ENCODE peak calls at places on chromosomes 4 and X, in seven cellular contexts. One of them, this sample, is unnamed.

GRCh38 chrX:13432376-13432775 is 112.5 kb upstream of the ATXN3L start:
- DNase-seq in HFF-Myc: peak
- DNase-seq in psoas muscle: no peak
- DNase-seq in Caco-2: no peak
- DNase-seq in BJ: peak
- DNase-seq in AG04450: peak
- DNase-seq in H9: no peak
- DNase-seq in this sample: no peak

GRCh38 chr4:144787365-144788263 is 141.7 kb downstream of the HHIP start:
- DNase-seq in HFF-Myc: peak
- DNase-seq in psoas muscle: no peak
- DNase-seq in Caco-2: no peak
- DNase-seq in BJ: no peak
- DNase-seq in AG04450: peak
- DNase-seq in H9: no peak
- DNase-seq in this sample: no peak

GRCh38 chrX:110992611-110993010 is 103.4 kb upstream of the PAK3 start:
- DNase-seq in HFF-Myc: no peak
- DNase-seq in psoas muscle: no peak
- DNase-seq in Caco-2: peak
- DNase-seq in BJ: no peak
- DNase-seq in AG04450: no peak
- DNase-seq in H9: peak
- DNase-seq in this sample: peak

GRCh38 chr4:23070848-23071570 is 378.3 kb downstream of the GBA3 start:
- DNase-seq in HFF-Myc: no peak
- DNase-seq in psoas muscle: no peak
- DNase-seq in Caco-2: no peak
- DNase-seq in BJ: no peak
- DNase-seq in AG04450: no peak
- DNase-seq in H9: no peak
- DNase-seq in this sample: no peak

GRCh38 chr4:123417813-123418212 is 21.2 kb downstream of the SPRY1 start:
- DNase-seq in HFF-Myc: no peak
- DNase-seq in psoas muscle: no peak
- DNase-seq in Caco-2: no peak
- DNase-seq in BJ: no peak
- DNase-seq in AG04450: no peak
- DNase-seq in H9: no peak
- DNase-seq in this sample: no peak

GRCh38 chr4:111979921-111980320 is 165.3 kb upstream of the FAM241A start:
- DNase-seq in HFF-Myc: no peak
- DNase-seq in psoas muscle: no peak
- DNase-seq in Caco-2: no peak
- DNase-seq in BJ: no peak
- DNase-seq in AG04450: no peak
- DNase-seq in H9: no peak
- DNase-seq in this sample: no peak

GRCh38 chr4:88382621-88383020 is 4.0 kb downstream of the HERC6 start:
- DNase-seq in HFF-Myc: no peak
- DNase-seq in psoas muscle: no peak
- DNase-seq in Caco-2: no peak
- DNase-seq in BJ: no peak
- DNase-seq in AG04450: no peak
- DNase-seq in H9: no peak
- DNase-seq in this sample: no peak

GRCh38 chr4:145012841-145013240 is 85.2 kb downstream of the ANAPC10 start:
- DNase-seq in HFF-Myc: peak
- DNase-seq in psoas muscle: no peak
- DNase-seq in Caco-2: no peak
- DNase-seq in BJ: no peak
- DNase-seq in AG04450: no peak
- DNase-seq in H9: no peak
- DNase-seq in this sample: no peak

GRCh38 chr4:55866290-55866907 is 13.0 kb downstream of the EXOC1 start:
- DNase-seq in HFF-Myc: peak
- DNase-seq in psoas muscle: no peak
- DNase-seq in Caco-2: no peak
- DNase-seq in BJ: peak
- DNase-seq in AG04450: peak
- DNase-seq in H9: no peak
- DNase-seq in this sample: no peak

GRCh38 chr4:25144870-25145481 is 15.3 kb downstream of the SEPSECS start:
- DNase-seq in HFF-Myc: no peak
- DNase-seq in psoas muscle: no peak
- DNase-seq in Caco-2: no peak
- DNase-seq in BJ: no peak
- DNase-seq in AG04450: no peak
- DNase-seq in H9: no peak
- DNase-seq in this sample: no peak

GRCh38 chr4:1285790-1286553 is 3.7 kb upstream of the MAEA start:
- DNase-seq in HFF-Myc: no peak
- DNase-seq in psoas muscle: no peak
- DNase-seq in Caco-2: no peak
- DNase-seq in BJ: no peak
- DNase-seq in AG04450: no peak
- DNase-seq in H9: peak
- DNase-seq in this sample: peak

GRCh38 chr4:26786916-26787315 is 73.7 kb upstream of the STIM2 start:
- DNase-seq in HFF-Myc: no peak
- DNase-seq in psoas muscle: no peak
- DNase-seq in Caco-2: no peak
- DNase-seq in BJ: no peak
- DNase-seq in AG04450: no peak
- DNase-seq in H9: no peak
- DNase-seq in this sample: no peak

GRCh38 chr4:185470503-185471195 is 884 bp downstream of the CCDC110 start:
- DNase-seq in HFF-Myc: no peak
- DNase-seq in psoas muscle: peak
- DNase-seq in Caco-2: peak
- DNase-seq in BJ: no peak
- DNase-seq in AG04450: no peak
- DNase-seq in H9: peak
- DNase-seq in this sample: no peak

DNA sequence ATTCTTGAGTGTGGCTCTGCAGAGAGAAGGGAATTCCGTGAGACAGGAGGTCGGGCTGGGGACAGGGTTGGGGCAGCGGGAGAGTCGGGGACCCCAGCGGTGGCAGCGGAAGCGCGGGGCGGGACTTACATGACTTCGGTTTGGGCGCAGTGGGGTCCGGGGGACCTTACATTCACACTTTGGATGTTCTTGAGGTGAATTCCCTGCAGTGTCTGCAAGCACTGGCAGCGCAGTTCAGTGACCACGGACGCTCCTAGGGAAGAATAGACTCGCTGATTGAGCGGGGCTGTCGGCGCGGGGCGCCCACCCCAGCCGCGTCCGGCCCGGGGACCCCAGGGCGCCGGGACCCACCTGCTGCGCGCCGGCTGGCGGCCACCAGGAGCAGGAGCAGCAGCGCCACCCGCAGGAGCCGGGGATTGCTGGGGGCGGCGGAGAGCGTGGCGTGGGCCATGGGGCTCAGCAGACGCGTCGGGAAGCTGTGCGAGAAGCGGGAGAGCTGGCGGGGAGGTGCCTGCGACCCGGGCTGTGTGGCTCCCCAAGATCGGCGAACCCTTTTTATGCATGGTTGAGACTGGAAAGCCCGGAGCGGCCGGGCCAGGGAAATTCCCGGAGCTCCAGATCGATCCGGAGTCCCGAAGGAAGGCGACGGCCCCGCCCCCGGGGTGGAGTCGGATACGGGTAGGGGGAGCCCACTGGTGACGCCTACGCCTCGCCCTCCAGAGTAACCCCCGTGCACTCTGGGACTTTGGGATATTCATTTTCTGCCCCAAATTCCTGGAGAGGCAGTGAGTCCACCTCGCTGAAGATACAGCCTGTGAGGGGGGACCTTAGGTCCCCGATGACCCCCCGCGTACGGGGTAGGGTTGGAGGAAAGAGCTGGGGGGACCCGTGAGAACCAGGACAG is at the start of gene CXCL3:
- DNase-seq in HFF-Myc: no peak
- DNase-seq in psoas muscle: peak
- DNase-seq in Caco-2: peak
- DNase-seq in BJ: no peak
- DNase-seq in AG04450: no peak
- DNase-seq in H9: peak
- DNase-seq in this sample: peak
- TF ChIP-seq CTCF in HFF-Myc: peak
- TF ChIP-seq CTCF in psoas muscle: peak
- TF ChIP-seq CTCF in Caco-2: no peak
- TF ChIP-seq CTCF in BJ: peak
- TF ChIP-seq CTCF in AG04450: peak
- TF ChIP-seq CTCF in H9: peak
- TF ChIP-seq CTCF in this sample: no peak

GRCh38 chrX:122777766-122778165 is 406.3 kb upstream of the GRIA3 start:
- DNase-seq in HFF-Myc: no peak
- DNase-seq in psoas muscle: no peak
- DNase-seq in Caco-2: no peak
- DNase-seq in BJ: no peak
- DNase-seq in AG04450: no peak
- DNase-seq in H9: no peak
- DNase-seq in this sample: no peak
- TF ChIP-seq CTCF in HFF-Myc: no peak
- TF ChIP-seq CTCF in psoas muscle: no peak
- TF ChIP-seq CTCF in Caco-2: no peak
- TF ChIP-seq CTCF in BJ: no peak
- TF ChIP-seq CTCF in AG04450: no peak
- TF ChIP-seq CTCF in H9: peak
- TF ChIP-seq CTCF in this sample: peak

DNA sequence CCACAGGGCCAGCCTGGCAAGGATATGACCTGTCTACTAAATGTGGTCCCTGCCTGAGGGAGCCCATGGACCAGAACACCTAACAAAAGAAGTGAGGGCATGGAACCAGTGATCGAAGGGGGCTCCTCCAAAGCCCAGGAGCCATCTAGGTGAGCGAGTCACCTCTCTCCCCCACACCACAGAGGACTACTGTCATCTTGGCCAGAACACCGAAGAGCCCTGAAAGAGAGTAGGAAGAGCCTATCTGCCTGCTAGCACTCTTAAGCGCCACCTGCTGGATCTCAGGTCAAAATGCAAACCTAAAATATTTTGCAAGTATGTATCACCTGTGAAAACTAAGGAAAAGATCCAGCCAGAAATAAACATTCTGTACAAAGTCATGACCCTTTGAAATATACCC is 137.9 kb upstream of the ZXDB start:
- DNase-seq in HFF-Myc: no peak
- DNase-seq in psoas muscle: no peak
- DNase-seq in Caco-2: no peak
- DNase-seq in BJ: no peak
- DNase-seq in AG04450: no peak
- DNase-seq in H9: peak
- DNase-seq in this sample: peak
- TF ChIP-seq CTCF in HFF-Myc: peak
- TF ChIP-seq CTCF in psoas muscle: peak
- TF ChIP-seq CTCF in Caco-2: peak
- TF ChIP-seq CTCF in BJ: peak
- TF ChIP-seq CTCF in AG04450: peak
- TF ChIP-seq CTCF in H9: peak
- TF ChIP-seq CTCF in this sample: peak

DNA sequence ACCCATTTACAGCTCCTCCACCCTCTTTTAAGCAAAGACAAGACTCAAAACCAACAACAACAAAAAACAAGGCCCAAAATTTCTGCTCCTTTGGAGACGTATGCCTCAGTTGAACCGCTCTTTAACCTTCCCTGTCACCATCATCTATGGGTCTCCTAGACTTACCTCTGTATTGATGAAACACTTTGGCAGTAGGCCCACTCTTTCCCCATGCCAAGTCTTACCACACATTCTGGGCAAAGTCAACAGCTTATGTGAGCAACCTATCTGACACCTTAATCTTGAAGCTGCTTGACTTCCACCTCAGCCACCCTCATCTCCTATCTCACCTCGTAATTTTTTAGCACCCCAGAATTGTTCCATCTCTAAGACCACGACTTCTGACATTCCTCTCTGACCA is 99.7 kb upstream of the CXorf66 start:
- DNase-seq in HFF-Myc: no peak
- DNase-seq in psoas muscle: no peak
- DNase-seq in Caco-2: no peak
- DNase-seq in BJ: no peak
- DNase-seq in AG04450: no peak
- DNase-seq in H9: no peak
- DNase-seq in this sample: no peak
- TF ChIP-seq CTCF in HFF-Myc: no peak
- TF ChIP-seq CTCF in psoas muscle: no peak
- TF ChIP-seq CTCF in Caco-2: no peak
- TF ChIP-seq CTCF in BJ: no peak
- TF ChIP-seq CTCF in AG04450: no peak
- TF ChIP-seq CTCF in H9: no peak
- TF ChIP-seq CTCF in this sample: no peak

DNA sequence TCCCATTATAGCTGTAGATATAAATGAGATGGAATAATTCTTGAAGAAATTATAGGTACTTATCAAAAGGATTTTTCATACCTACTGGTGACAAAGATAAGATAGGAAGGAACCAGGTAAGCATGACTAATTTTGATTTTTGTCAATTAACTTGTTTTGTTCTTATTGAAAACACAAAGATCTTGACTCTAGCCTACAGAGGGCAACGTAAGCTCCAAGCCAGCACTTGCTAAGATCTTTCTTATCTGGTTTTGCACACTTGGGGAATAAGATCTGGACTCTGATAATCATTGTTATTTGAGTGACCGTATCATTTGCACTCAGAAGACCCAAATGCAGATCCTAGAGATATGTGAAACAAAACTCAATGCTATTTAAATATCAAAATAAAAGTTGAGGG is 223.4 kb downstream of the VEGFC start:
- DNase-seq in HFF-Myc: no peak
- DNase-seq in psoas muscle: no peak
- DNase-seq in Caco-2: no peak
- DNase-seq in BJ: no peak
- DNase-seq in AG04450: no peak
- DNase-seq in H9: no peak
- DNase-seq in this sample: no peak
- TF ChIP-seq CTCF in HFF-Myc: no peak
- TF ChIP-seq CTCF in psoas muscle: no peak
- TF ChIP-seq CTCF in Caco-2: no peak
- TF ChIP-seq CTCF in BJ: peak
- TF ChIP-seq CTCF in AG04450: peak
- TF ChIP-seq CTCF in H9: no peak
- TF ChIP-seq CTCF in this sample: no peak

GRCh38 chr4:152946460-152946859 is 10.3 kb downstream of the FHDC1 start:
- DNase-seq in HFF-Myc: no peak
- DNase-seq in psoas muscle: no peak
- DNase-seq in Caco-2: no peak
- DNase-seq in BJ: no peak
- DNase-seq in AG04450: no peak
- DNase-seq in H9: no peak
- DNase-seq in this sample: no peak
- TF ChIP-seq CTCF in HFF-Myc: no peak
- TF ChIP-seq CTCF in psoas muscle: no peak
- TF ChIP-seq CTCF in Caco-2: no peak
- TF ChIP-seq CTCF in BJ: no peak
- TF ChIP-seq CTCF in AG04450: no peak
- TF ChIP-seq CTCF in H9: no peak
- TF ChIP-seq CTCF in this sample: no peak

DNA sequence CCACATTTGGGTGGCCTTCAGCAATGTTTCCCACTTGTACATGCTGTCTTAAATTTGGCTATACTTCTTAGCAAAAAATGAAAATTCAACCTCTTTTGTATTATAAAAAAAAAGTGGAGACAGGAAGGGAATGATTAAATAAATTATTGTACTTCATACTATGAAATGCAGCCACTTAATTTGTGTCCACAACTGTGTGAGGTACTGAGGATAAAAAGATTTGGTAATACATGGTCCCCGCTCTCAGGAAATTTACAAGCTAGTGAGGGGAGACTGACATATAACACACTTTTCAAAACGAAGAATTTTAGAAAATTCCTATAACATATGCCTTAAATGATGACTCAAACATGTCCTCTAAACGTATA is 105.0 kb downstream of the HNRNPD start:
- DNase-seq in HFF-Myc: no peak
- DNase-seq in psoas muscle: no peak
- DNase-seq in Caco-2: no peak
- DNase-seq in BJ: no peak
- DNase-seq in AG04450: no peak
- DNase-seq in H9: no peak
- DNase-seq in this sample: no peak
- TF ChIP-seq CTCF in HFF-Myc: no peak
- TF ChIP-seq CTCF in psoas muscle: no peak
- TF ChIP-seq CTCF in Caco-2: no peak
- TF ChIP-seq CTCF in BJ: no peak
- TF ChIP-seq CTCF in AG04450: no peak
- TF ChIP-seq CTCF in H9: no peak
- TF ChIP-seq CTCF in this sample: no peak

This sample was measured in DND-41.